ENCODE peak calls at places on chromosomes 3 and 15, in six cellular contexts. C, K, N, I, G and M are unnamed samples.

GRCh38 chr15:72599855-72600464 is 54.5 kb upstream of the GOLGA6B start:
- DNase-seq in C (peak; percentile 55), K (peak; percentile 62), N (peak; percentile 70), I (peak; percentile 67), G (peak; percentile 64), M (no peak)

GRCh38 chr15:31328425-31328998 is 1.9 kb downstream of the KLF13 start:
- DNase-seq in C (peak; percentile 36), K (peak; percentile 44), N (no peak), I (no peak), G (no peak), M (peak; percentile 83)

GRCh38 chr3:193552911-193553310 is 1.8 kb downstream of the ATP13A4 start:
- DNase-seq in C (no peak), K (no peak), N (no peak), I (no peak), G (no peak), M (peak; percentile 62)

GRCh38 chr3:30548605-30549004 is 57.8 kb upstream of the TGFBR2 start:
- DNase-seq in C (no peak), K (peak; percentile 7), N (no peak), I (no peak), G (peak; percentile 10), M (no peak)

GRCh38 chr15:99019558-99020540 is 12.3 kb upstream of the PGPEP1L start:
- DNase-seq in C (peak; percentile 79), K (no peak), N (no peak), I (no peak), G (no peak), M (no peak)

GRCh38 chr15:78950906-78951840 is 6.3 kb upstream of the CTSH start:
- DNase-seq in C (peak; percentile 45), K (no peak), N (no peak), I (no peak), G (no peak), M (no peak)

GRCh38 chr3:150599611-150600297 is 3.4 kb upstream of the SELENOT start:
- DNase-seq in C (peak; percentile 79), K (no peak), N (no peak), I (no peak), G (no peak), M (no peak)

GRCh38 chr3:152641198-152641597 is 193.7 kb upstream of the P2RY1 start:
- DNase-seq in C (no peak), K (no peak), N (no peak), I (no peak), G (no peak), M (no peak)

GRCh38 chr3:127770671-127771370 is 51.5 kb downstream of the MGLL start:
- DNase-seq in C (no peak), K (no peak), N (no peak), I (no peak), G (no peak), M (no peak)

GRCh38 chr3:39285333-39285732 is 5.5 kb upstream of the CX3CR1 start:
- DNase-seq in C (no peak), K (no peak), N (no peak), I (no peak), G (no peak), M (no peak)

GRCh38 chr3:16132926-16133325 is 41.6 kb upstream of the GALNT15 start:
- DNase-seq in C (no peak), K (no peak), N (no peak), I (no peak), G (no peak), M (no peak)

GRCh38 chr3:170204023-170204472 is 18.2 kb upstream of the PRKCI start:
- DNase-seq in C (no peak), K (no peak), N (no peak), I (no peak), G (no peak), M (no peak)

GRCh38 chr3:32474201-32474600 is 28.5 kb downstream of the CMTM6 start:
- DNase-seq in C (no peak), K (no peak), N (no peak), I (no peak), G (no peak), M (no peak)

GRCh38 chr3:12957824-12958792 is 115.1 kb downstream of the IQSEC1 start:
- DNase-seq in C (no peak), K (no peak), N (no peak), I (no peak), G (no peak), M (no peak)

GRCh38 chr15:83769411-83769960 is 115.6 kb downstream of the ADAMTSL3 start:
- DNase-seq in C (no peak), K (no peak), N (no peak), I (no peak), G (no peak), M (no peak)

GRCh38 chr3:73718326-73719110 is 93.8 kb upstream of the PDZRN3 start:
- DNase-seq in C (peak; percentile 34), K (no peak), N (peak; percentile 5), I (peak; percentile 9), G (no peak), M (no peak)

GRCh38 chr3:173249457-173249856 is 108.4 kb upstream of the SPATA16 start:
- DNase-seq in C (no peak), K (no peak), N (no peak), I (no peak), G (no peak), M (no peak)

GRCh38 chr3:115658032-115658336 is 34.7 kb downstream of the GAP43 start:
- DNase-seq in C (no peak), K (no peak), N (no peak), I (no peak), G (no peak), M (no peak)

GRCh38 chr3:125594581-125595011 is 701 bp downstream of the OSBPL11 start:
- DNase-seq in C (peak; percentile 1), K (peak; percentile 15), N (peak; percentile 48), I (peak; percentile 53), G (peak; percentile 16), M (no peak)

GRCh38 chr15:48940508-48940907 is 23.2 kb downstream of the SHC4 start:
- DNase-seq in C (peak; percentile 98), K (no peak), N (no peak), I (no peak), G (no peak), M (no peak)

GRCh38 chr3:129607391-129608068 is 1.1 kb upstream of the PLXND1 start:
- DNase-seq in C (no peak), K (no peak), N (no peak), I (no peak), G (no peak), M (no peak)

GRCh38 chr3:165254812-165255211 is 58.6 kb upstream of the SLITRK3 start:
- DNase-seq in C (no peak), K (peak; percentile 22), N (peak; percentile 19), I (peak; percentile 50), G (no peak), M (no peak)

GRCh38 chr3:36729204-36730056 is 34.9 kb downstream of the DCLK3 start:
- DNase-seq in C (peak; percentile 62), K (no peak), N (no peak), I (peak; percentile 44), G (no peak), M (no peak)

GRCh38 chr3:76669305-76669704 is 370.6 kb upstream of the ROBO2 start:
- DNase-seq in C (no peak), K (no peak), N (peak; percentile 42), I (no peak), G (no peak), M (no peak)

GRCh38 chr3:194058189-194058571 is 77.8 kb upstream of the HES1 start:
- DNase-seq in C (no peak), K (peak; percentile 48), N (peak; percentile 59), I (peak; percentile 93), G (peak; percentile 57), M (peak; percentile 64)

DNA sequence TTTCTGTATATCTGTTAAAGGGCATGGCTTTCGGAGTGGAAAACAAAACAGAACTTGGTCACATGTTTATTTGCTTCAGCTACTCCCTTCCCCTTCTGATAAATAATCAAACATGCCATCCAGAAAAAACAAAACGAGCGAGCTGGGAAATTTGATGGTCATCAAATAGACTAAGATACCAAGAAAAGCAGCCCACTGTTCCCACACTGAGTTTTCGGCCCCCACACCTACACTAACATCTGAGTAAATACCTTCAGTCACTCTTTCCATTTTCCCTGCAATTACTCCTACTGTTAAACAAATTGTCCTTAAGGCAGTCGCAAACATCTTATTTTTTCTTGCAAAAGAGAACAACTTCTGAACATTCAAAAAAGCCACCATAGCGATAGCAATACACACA is 454.6 kb downstream of the FOXP1 start:
- DNase-seq in C (no peak), K (no peak), N (no peak), I (no peak), G (no peak), M (no peak)
- TF ChIP-seq CTCF in C (no peak), K (no peak), N (no peak), I (no peak), G (no peak), M (no peak)

DNA sequence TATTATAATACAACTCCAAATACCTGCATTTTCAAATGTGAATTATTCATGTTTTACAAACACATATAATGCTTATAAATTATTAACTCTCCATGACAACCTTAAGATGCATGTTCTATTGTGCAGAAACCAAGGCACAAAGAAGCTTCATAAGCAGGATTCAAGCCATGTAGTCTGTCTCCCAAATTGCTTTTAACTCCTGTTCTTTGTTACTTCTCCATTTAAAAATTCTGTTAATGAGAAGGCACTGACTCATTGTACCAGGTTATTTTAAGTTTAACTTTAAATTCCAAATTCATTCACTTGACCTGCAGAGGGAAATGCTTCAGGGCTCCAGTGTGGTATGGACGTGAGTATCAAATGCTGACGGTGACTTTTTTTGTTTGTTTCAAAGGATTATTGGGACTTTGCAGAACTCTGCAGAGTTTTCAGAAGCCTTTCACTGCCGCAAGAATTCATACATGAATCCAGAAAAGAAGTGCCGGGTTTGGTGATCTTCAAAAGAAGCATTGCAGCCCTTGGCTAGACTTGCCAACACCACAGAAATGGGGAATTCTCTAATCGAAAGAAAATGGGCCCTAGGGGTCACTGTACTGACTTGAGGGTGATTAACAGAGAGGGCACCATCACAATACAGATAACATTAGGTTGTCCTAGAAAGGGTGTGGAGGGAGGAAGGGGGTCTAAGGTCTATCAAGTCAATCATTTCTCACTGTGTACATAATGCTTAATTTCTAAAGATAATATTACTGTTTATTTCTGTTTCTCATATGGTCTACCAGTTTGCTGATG is 100.0 kb downstream of the MME start:
- DNase-seq in C (no peak), K (no peak), N (no peak), I (no peak), G (no peak), M (no peak)
- TF ChIP-seq CTCF in C (no peak), K (no peak), N (no peak), I (peak; percentile 15), G (no peak), M (no peak)

GRCh38 chr3:188929138-188929537 is 242.6 kb upstream of the TPRG1 start:
- DNase-seq in C (no peak), K (no peak), N (peak; percentile 30), I (peak; percentile 20), G (no peak), M (no peak)
- TF ChIP-seq CTCF in C (peak; percentile 31), K (no peak), N (no peak), I (peak; percentile 10), G (no peak), M (peak; percentile 24)

GRCh38 chr15:74312445-74313007 is 54.9 kb downstream of the CYP11A1 start:
- DNase-seq in C (no peak), K (no peak), N (no peak), I (no peak), G (no peak), M (no peak)

GRCh38 chr15:74308643-74308945 is 58.9 kb downstream of the CYP11A1 start:
- DNase-seq in C (no peak), K (no peak), N (no peak), I (no peak), G (no peak), M (no peak)

GRCh38 chr15:74314897-74315438 is 52.5 kb downstream of the CYP11A1 start:
- DNase-seq in C (no peak), K (no peak), N (no peak), I (no peak), G (no peak), M (no peak)

GRCh38 chr15:74313889-74314288 is 53.6 kb downstream of the CYP11A1 start:
- DNase-seq in C (no peak), K (no peak), N (no peak), I (no peak), G (no peak), M (no peak)

GRCh38 chr15:74311734-74312444 is 55.6 kb downstream of the CYP11A1 start:
- DNase-seq in C (peak; percentile 36), K (peak; percentile 62), N (peak; percentile 28), I (peak; percentile 73), G (peak; percentile 46), M (no peak)
- TF ChIP-seq CTCF in C (peak; percentile 84), K (peak; percentile 56), N (no peak), I (peak; percentile 79), G (peak; percentile 66), M (peak; percentile 33)